ENCODE peak calls at places on chromosome 6, in seven cellular contexts. U is GM12878, V is SK-N-SH, J is HCT116, Y is HepG2, X is H1, N is K562. R is an unnamed sample.

GRCh38 chr6:132084811-132085509 is 133.8 kb upstream of the CCN2 start:
- DNase-seq in X (no peak), V (no peak), N (no peak), J (no peak), Y (no peak), U (peak; percentile 15), R (no peak)

GRCh38 chr6:36979343-36979742 is 6.7 kb downstream of the MTCH1 start:
- DNase-seq in X (no peak), Y (no peak), N (no peak), V (peak; percentile 63), U (no peak), J (no peak), R (no peak)

GRCh38 chr6:137414599-137414998 is 79.6 kb downstream of the OLIG3 start:
- DNase-seq in N (no peak), X (no peak), V (no peak), U (no peak), Y (no peak), J (no peak), R (no peak)

GRCh38 chr6:116113386-116113785 is 12.5 kb downstream of the COL10A1 start:
- DNase-seq in U (no peak), J (no peak), X (no peak), V (no peak), Y (no peak), N (no peak), R (no peak)

GRCh38 chr6:154786144-154786868 is 53.1 kb downstream of the SCAF8 start:
- DNase-seq in X (no peak), J (no peak), Y (no peak), N (no peak), V (no peak), U (no peak), R (no peak)

GRCh38 chr6:30678964-30679726 is 6.3 kb upstream of the DHX16 start:
- DNase-seq in V (peak; percentile 90), X (peak; percentile 98), Y (peak; percentile 83), J (no peak), U (no peak), N (peak; percentile 90), R (no peak)

GRCh38 chr6:156109713-156110112 is 654.1 kb upstream of the NOX3 start:
- DNase-seq in V (no peak), J (no peak), Y (no peak), N (no peak), X (no peak), U (no peak), R (no peak)

GRCh38 chr6:152301021-152301805 is 335.9 kb downstream of the SYNE1 start:
- DNase-seq in U (no peak), Y (peak; percentile 89), J (no peak), X (no peak), N (no peak), V (no peak), R (no peak)

GRCh38 chr6:119308048-119308570 is 41.5 kb downstream of the MAN1A1 start:
- DNase-seq in Y (peak; percentile 83), V (no peak), N (peak; percentile 26), U (no peak), X (no peak), J (peak; percentile 51), R (no peak)

GRCh38 chr6:47105469-47106188 is 63.5 kb upstream of the ADGRF1 start:
- DNase-seq in X (no peak), Y (no peak), U (no peak), V (no peak), N (no peak), J (no peak), R (peak; percentile 75)

GRCh38 chr6:84052204-84052882 is 18.8 kb downstream of the MRAP2 start:
- DNase-seq in U (no peak), N (peak; percentile 82), V (peak; percentile 52), X (peak; percentile 64), J (no peak), Y (peak; percentile 35), R (peak; percentile 48)

GRCh38 chr6:169618526-169619490 is 83.0 kb downstream of the WDR27 start:
- DNase-seq in Y (no peak), N (no peak), V (no peak), X (no peak), U (no peak), J (no peak), R (peak; percentile 50)
- H3K9ac ChIP-seq in Y (no peak overlapping the region), N (no peak overlapping the region), V (peak overlapping the region; percentile 3), X (no peak overlapping the region), U (no peak overlapping the region), J (no peak overlapping the region), R (no peak overlapping the region)

DNA sequence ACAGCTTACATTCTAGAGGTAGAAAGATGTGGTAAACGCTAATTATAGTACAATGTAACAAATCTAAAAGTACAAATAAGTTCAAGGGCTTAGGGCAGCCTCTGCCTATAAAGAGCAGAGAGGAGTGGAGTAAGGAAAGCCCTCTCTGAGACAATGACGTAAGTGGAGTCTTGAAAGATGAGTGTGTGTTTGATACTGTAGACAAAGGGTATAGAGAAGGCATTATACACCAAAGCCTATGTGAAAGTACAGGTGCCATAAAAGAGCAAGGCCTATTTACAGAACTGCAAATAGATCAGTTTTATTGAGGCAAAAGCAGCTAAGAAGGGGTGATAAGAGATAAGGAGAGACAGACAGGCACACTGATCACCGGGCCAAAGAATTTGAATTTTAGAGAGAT is 10.9 kb downstream of the GOPC start:
- DNase-seq in U (no peak), V (no peak), J (no peak), X (no peak), Y (no peak), N (no peak), R (no peak)
- TF ChIP-seq YY1 in U (no peak), V (no peak), J (no peak), X (no peak), Y (no peak), N (no peak), R (no peak)

DNA sequence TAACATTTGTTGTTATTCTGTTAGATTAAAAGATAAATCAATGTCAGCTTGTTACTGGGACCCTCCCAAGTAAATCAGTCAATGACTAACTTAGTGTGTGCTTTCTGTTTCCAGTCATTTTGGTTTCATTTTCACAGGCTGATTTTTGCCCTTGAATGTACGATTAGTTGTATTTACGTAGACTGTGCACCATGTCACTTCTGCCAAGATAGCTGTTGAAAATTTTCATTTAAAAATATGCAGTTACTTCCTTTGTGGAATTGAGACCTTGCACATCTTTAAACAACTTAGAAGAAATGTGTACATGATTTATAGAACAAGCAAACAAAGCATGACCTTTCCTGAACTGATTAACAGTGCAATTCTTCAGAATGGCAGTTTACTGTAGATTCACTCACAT is 944.8 kb upstream of the CITED2 start:
- DNase-seq in N (no peak), Y (peak; percentile 11), V (no peak), J (no peak), U (no peak), X (no peak), R (no peak)
- H3K9ac ChIP-seq in N (no peak overlapping the region), Y (no peak overlapping the region), V (no peak overlapping the region), J (no peak overlapping the region), U (no peak overlapping the region), X (no peak overlapping the region), R (no peak overlapping the region)

GRCh38 chr6:42128460-42129359 is 13.7 kb downstream of the C6orf132 start:
- DNase-seq in V (no peak), U (no peak), X (no peak), Y (no peak), N (peak; percentile 77), J (no peak), R (no peak)
- TF ChIP-seq YY1 in V (no peak), U (no peak), X (no peak), Y (no peak), N (peak; percentile 7), J (no peak), R (no peak)

R was measured in NT2/D1.